ENCODE peak calls at places on chromosome 4, in six cellular contexts. One of them, this sample, is unnamed.

GRCh38 chr4:52869196-52869595 is 7.1 kb downstream of the RASL11B start:
- DNase-seq in lower leg skin: no peak
- DNase-seq in H7: peak; percentile 55
- DNase-seq in OCI-LY7: no peak
- DNase-seq in astrocyte of the spinal cord: peak; percentile 13
- DNase-seq in heart left ventricle: peak; percentile 77
- DNase-seq in this sample: peak; percentile 45

GRCh38 chr4:95979961-95980876 is 140.3 kb downstream of the PDHA2 start:
- DNase-seq in OCI-LY7: no peak
- DNase-seq in lower leg skin: no peak
- DNase-seq in heart left ventricle: no peak
- DNase-seq in H7: no peak
- DNase-seq in astrocyte of the spinal cord: no peak
- DNase-seq in this sample: no peak

GRCh38 chr4:56681158-56681848 is at the start of gene HOPX:
- DNase-seq in astrocyte of the spinal cord: peak; percentile 23
- DNase-seq in OCI-LY7: no peak
- DNase-seq in H7: no peak
- DNase-seq in heart left ventricle: peak; percentile 29
- DNase-seq in lower leg skin: peak; percentile 71
- DNase-seq in this sample: peak; percentile 35

GRCh38 chr4:146252941-146253340 is 38.6 kb downstream of the REELD1 start:
- DNase-seq in heart left ventricle: no peak
- DNase-seq in OCI-LY7: no peak
- DNase-seq in astrocyte of the spinal cord: no peak
- DNase-seq in lower leg skin: no peak
- DNase-seq in H7: no peak
- DNase-seq in this sample: no peak

GRCh38 chr4:37793562-37793961 is 32.9 kb upstream of the PGM2 start:
- DNase-seq in astrocyte of the spinal cord: peak; percentile 2
- DNase-seq in OCI-LY7: peak; percentile 39
- DNase-seq in heart left ventricle: no peak
- DNase-seq in H7: no peak
- DNase-seq in lower leg skin: no peak
- DNase-seq in this sample: peak; percentile 57

GRCh38 chr4:116413222-116413621 is 672.2 kb downstream of the TRAM1L1 start:
- DNase-seq in H7: no peak
- DNase-seq in OCI-LY7: no peak
- DNase-seq in astrocyte of the spinal cord: no peak
- DNase-seq in lower leg skin: no peak
- DNase-seq in heart left ventricle: no peak
- DNase-seq in this sample: no peak

GRCh38 chr4:93730760-93731159 is 97.8 kb upstream of the ATOH1 start:
- DNase-seq in OCI-LY7: no peak
- DNase-seq in lower leg skin: peak; percentile 16
- DNase-seq in H7: no peak
- DNase-seq in heart left ventricle: no peak
- DNase-seq in astrocyte of the spinal cord: no peak
- DNase-seq in this sample: no peak

GRCh38 chr4:176443117-176443516 is 123.4 kb downstream of the SPCS3 start:
- DNase-seq in heart left ventricle: no peak
- DNase-seq in H7: no peak
- DNase-seq in OCI-LY7: no peak
- DNase-seq in astrocyte of the spinal cord: peak; percentile 93
- DNase-seq in lower leg skin: no peak
- DNase-seq in this sample: peak; percentile 86

GRCh38 chr4:103150677-103151076 is 47.5 kb downstream of the CENPE start:
- DNase-seq in lower leg skin: no peak
- DNase-seq in OCI-LY7: no peak
- DNase-seq in H7: no peak
- DNase-seq in heart left ventricle: no peak
- DNase-seq in astrocyte of the spinal cord: no peak
- DNase-seq in this sample: peak; percentile 22

GRCh38 chr4:5157721-5158390 is 106.6 kb downstream of the STK32B start:
- DNase-seq in lower leg skin: no peak
- DNase-seq in H7: no peak
- DNase-seq in astrocyte of the spinal cord: no peak
- DNase-seq in heart left ventricle: no peak
- DNase-seq in OCI-LY7: no peak
- DNase-seq in this sample: no peak

GRCh38 chr4:136737066-136737465 is 795.2 kb downstream of the PCDH18 start:
- DNase-seq in OCI-LY7: no peak
- DNase-seq in H7: no peak
- DNase-seq in astrocyte of the spinal cord: no peak
- DNase-seq in lower leg skin: no peak
- DNase-seq in heart left ventricle: no peak
- DNase-seq in this sample: no peak

GRCh38 chr4:182189107-182189878 is 53.9 kb upstream of the TENM3 start:
- DNase-seq in OCI-LY7: no peak
- DNase-seq in astrocyte of the spinal cord: peak; percentile 91
- DNase-seq in lower leg skin: no peak
- DNase-seq in H7: no peak
- DNase-seq in heart left ventricle: no peak
- DNase-seq in this sample: peak; percentile 65

GRCh38 chr4:111945014-111945413 is 200.2 kb upstream of the FAM241A start:
- DNase-seq in OCI-LY7: no peak
- DNase-seq in heart left ventricle: no peak
- DNase-seq in H7: no peak
- DNase-seq in astrocyte of the spinal cord: peak; percentile 20
- DNase-seq in lower leg skin: no peak
- DNase-seq in this sample: peak; percentile 17

GRCh38 chr4:40586034-40586433 is 43.6 kb downstream of the RBM47 start:
- DNase-seq in heart left ventricle: no peak
- DNase-seq in H7: no peak
- DNase-seq in astrocyte of the spinal cord: no peak
- DNase-seq in lower leg skin: no peak
- DNase-seq in OCI-LY7: no peak
- DNase-seq in this sample: no peak

GRCh38 chr4:76194325-76194724 is 19.3 kb downstream of the SCARB2 start:
- DNase-seq in astrocyte of the spinal cord: peak; percentile 68
- DNase-seq in lower leg skin: no peak
- DNase-seq in H7: no peak
- DNase-seq in OCI-LY7: no peak
- DNase-seq in heart left ventricle: no peak
- DNase-seq in this sample: peak; percentile 97

GRCh38 chr4:175929932-175930331 is 117.9 kb upstream of the GPM6A start:
- DNase-seq in OCI-LY7: no peak
- DNase-seq in astrocyte of the spinal cord: no peak
- DNase-seq in heart left ventricle: no peak
- DNase-seq in H7: no peak
- DNase-seq in lower leg skin: no peak
- DNase-seq in this sample: no peak

GRCh38 chr4:3137908-3138307 is 63.4 kb downstream of the HTT start:
- DNase-seq in astrocyte of the spinal cord: no peak
- DNase-seq in H7: no peak
- DNase-seq in lower leg skin: no peak
- DNase-seq in OCI-LY7: no peak
- DNase-seq in heart left ventricle: no peak
- DNase-seq in this sample: no peak

GRCh38 chr4:100095729-100096595 is 94.3 kb downstream of the DDIT4L start:
- DNase-seq in heart left ventricle: peak; percentile 37
- DNase-seq in astrocyte of the spinal cord: peak; percentile 76
- DNase-seq in H7: no peak
- DNase-seq in OCI-LY7: peak; percentile 53
- DNase-seq in lower leg skin: peak; percentile 71
- DNase-seq in this sample: peak; percentile 80

GRCh38 chr4:136183513-136183912 is 1348.8 kb downstream of the PCDH18 start:
- DNase-seq in OCI-LY7: no peak
- DNase-seq in lower leg skin: no peak
- DNase-seq in H7: no peak
- DNase-seq in astrocyte of the spinal cord: no peak
- DNase-seq in heart left ventricle: no peak
- DNase-seq in this sample: no peak

GRCh38 chr4:22688236-22688635 is 4.5 kb upstream of the GBA3 start:
- DNase-seq in lower leg skin: no peak
- DNase-seq in H7: no peak
- DNase-seq in astrocyte of the spinal cord: peak; percentile 10
- DNase-seq in OCI-LY7: no peak
- DNase-seq in heart left ventricle: no peak
- DNase-seq in this sample: peak; percentile 10

GRCh38 chr4:5753766-5754528 is 42.9 kb downstream of the EVC start:
- DNase-seq in astrocyte of the spinal cord: peak; percentile 89
- DNase-seq in H7: no peak
- DNase-seq in lower leg skin: no peak
- DNase-seq in OCI-LY7: no peak
- DNase-seq in heart left ventricle: no peak
- DNase-seq in this sample: peak; percentile 96

GRCh38 chr4:7777017-7777710 is 162.5 kb downstream of the AFAP1 start:
- DNase-seq in lower leg skin: no peak
- DNase-seq in OCI-LY7: no peak
- DNase-seq in H7: no peak
- DNase-seq in heart left ventricle: no peak
- DNase-seq in astrocyte of the spinal cord: no peak
- DNase-seq in this sample: no peak

GRCh38 chr4:21753084-21753760 is 195.3 kb downstream of the KCNIP4 start:
- DNase-seq in H7: no peak
- DNase-seq in heart left ventricle: no peak
- DNase-seq in astrocyte of the spinal cord: peak; percentile 3
- DNase-seq in OCI-LY7: no peak
- DNase-seq in lower leg skin: no peak
- DNase-seq in this sample: no peak

GRCh38 chr4:56296449-56296990 is 90.8 kb downstream of the AASDH start:
- DNase-seq in H7: peak; percentile 43
- DNase-seq in OCI-LY7: no peak
- DNase-seq in heart left ventricle: no peak
- DNase-seq in lower leg skin: no peak
- DNase-seq in astrocyte of the spinal cord: no peak
- DNase-seq in this sample: peak; percentile 17

GRCh38 chr4:6747690-6748068 is 31.7 kb downstream of the BLOC1S4 start:
- DNase-seq in OCI-LY7: no peak
- DNase-seq in H7: no peak
- DNase-seq in heart left ventricle: no peak
- DNase-seq in astrocyte of the spinal cord: no peak
- DNase-seq in lower leg skin: no peak
- DNase-seq in this sample: no peak

GRCh38 chr4:104866809-104867208 is 279.9 kb upstream of the TET2 start:
- DNase-seq in lower leg skin: no peak
- DNase-seq in astrocyte of the spinal cord: no peak
- DNase-seq in heart left ventricle: no peak
- DNase-seq in OCI-LY7: no peak
- DNase-seq in H7: no peak
- DNase-seq in this sample: no peak

GRCh38 chr4:15164571-15164970 is 162.3 kb downstream of the CPEB2 start:
- DNase-seq in lower leg skin: no peak
- DNase-seq in H7: no peak
- DNase-seq in astrocyte of the spinal cord: no peak
- DNase-seq in heart left ventricle: no peak
- DNase-seq in OCI-LY7: no peak
- DNase-seq in this sample: no peak

GRCh38 chr4:62070291-62070852 is 870.2 kb downstream of the ADGRL3 start:
- DNase-seq in lower leg skin: no peak
- DNase-seq in H7: no peak
- DNase-seq in OCI-LY7: no peak
- DNase-seq in heart left ventricle: no peak
- DNase-seq in astrocyte of the spinal cord: no peak
- DNase-seq in this sample: no peak

GRCh38 chr4:92969650-92970370 is 666.0 kb downstream of the GRID2 start:
- DNase-seq in heart left ventricle: no peak
- DNase-seq in OCI-LY7: no peak
- DNase-seq in astrocyte of the spinal cord: peak; percentile 94
- DNase-seq in lower leg skin: no peak
- DNase-seq in H7: no peak
- DNase-seq in this sample: peak; percentile 95

GRCh38 chr4:88517825-88518224 is 5.8 kb downstream of the PYURF start:
- DNase-seq in OCI-LY7: no peak
- DNase-seq in heart left ventricle: no peak
- DNase-seq in lower leg skin: no peak
- DNase-seq in H7: no peak
- DNase-seq in astrocyte of the spinal cord: no peak
- DNase-seq in this sample: no peak
- H3K4me3 ChIP-seq in OCI-LY7: no peak overlapping the region
- H3K4me3 ChIP-seq in heart left ventricle: no peak overlapping the region
- H3K4me3 ChIP-seq in lower leg skin: no peak overlapping the region
- H3K4me3 ChIP-seq in H7: no peak overlapping the region
- H3K4me3 ChIP-seq in astrocyte of the spinal cord: no peak overlapping the region
- H3K4me3 ChIP-seq in this sample: no peak overlapping the region

GRCh38 chr4:1244978-1245471 is 3.9 kb downstream of the CTBP1 start:
- DNase-seq in OCI-LY7: no peak
- DNase-seq in astrocyte of the spinal cord: no peak
- DNase-seq in lower leg skin: no peak
- DNase-seq in H7: peak; percentile 55
- DNase-seq in heart left ventricle: no peak
- DNase-seq in this sample: no peak

GRCh38 chr4:1247811-1248261 is 1.1 kb downstream of the CTBP1 start:
- DNase-seq in H7: no peak
- DNase-seq in astrocyte of the spinal cord: no peak
- DNase-seq in lower leg skin: no peak
- DNase-seq in heart left ventricle: no peak
- DNase-seq in OCI-LY7: no peak
- DNase-seq in this sample: peak; percentile 24

GRCh38 chr4:1246901-1247810 is 1.8 kb downstream of the CTBP1 start:
- DNase-seq in heart left ventricle: peak; percentile 21
- DNase-seq in OCI-LY7: peak; percentile 24
- DNase-seq in lower leg skin: no peak
- DNase-seq in H7: peak; percentile 82
- DNase-seq in astrocyte of the spinal cord: no peak
- DNase-seq in this sample: no peak

GRCh38 chr4:1245481-1246051 is 3.4 kb downstream of the CTBP1 start:
- DNase-seq in H7: peak; percentile 54
- DNase-seq in heart left ventricle: no peak
- DNase-seq in astrocyte of the spinal cord: no peak
- DNase-seq in lower leg skin: no peak
- DNase-seq in OCI-LY7: no peak
- DNase-seq in this sample: no peak

GRCh38 chr4:1246111-1246881 is 2.6 kb downstream of the CTBP1 start:
- DNase-seq in heart left ventricle: peak; percentile 34
- DNase-seq in H7: peak; percentile 68
- DNase-seq in astrocyte of the spinal cord: no peak
- DNase-seq in OCI-LY7: peak; percentile 56
- DNase-seq in lower leg skin: no peak
- DNase-seq in this sample: no peak
- H3K4me3 ChIP-seq in heart left ventricle: no peak overlapping the region
- H3K4me3 ChIP-seq in H7: no peak overlapping the region
- H3K4me3 ChIP-seq in astrocyte of the spinal cord: peak overlapping the region; percentile 67
- H3K4me3 ChIP-seq in OCI-LY7: peak overlapping the region; percentile 99
- H3K4me3 ChIP-seq in lower leg skin: no peak overlapping the region
- H3K4me3 ChIP-seq in this sample: peak overlapping the region; percentile 74

DNA sequence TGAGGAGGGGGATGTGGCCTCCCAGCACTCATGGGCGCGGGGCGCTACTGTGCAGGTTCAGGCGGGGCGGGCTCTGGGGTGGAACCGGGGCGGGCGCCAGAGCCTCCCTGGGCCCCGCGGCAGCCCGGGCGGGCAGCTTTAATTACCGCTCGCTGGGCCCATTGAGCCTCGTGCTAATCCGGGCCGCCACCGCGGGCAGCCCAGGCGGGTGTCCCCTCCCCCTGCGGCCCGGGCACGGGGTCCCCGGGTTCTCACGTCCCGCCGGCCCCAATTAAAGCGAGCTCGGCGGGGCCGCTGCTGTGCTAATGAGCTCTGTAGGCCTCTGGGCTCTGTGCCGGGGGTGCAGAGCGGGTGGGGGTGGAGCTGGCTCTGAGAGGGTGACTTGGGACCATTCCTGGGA is 22.8 kb upstream of the FGFR3 start:
- DNase-seq in H7: peak; percentile 84
- DNase-seq in heart left ventricle: no peak
- DNase-seq in OCI-LY7: no peak
- DNase-seq in astrocyte of the spinal cord: no peak
- DNase-seq in lower leg skin: no peak
- DNase-seq in this sample: no peak
- H3K4me3 ChIP-seq in H7: no peak overlapping the region
- H3K4me3 ChIP-seq in heart left ventricle: no peak overlapping the region
- H3K4me3 ChIP-seq in OCI-LY7: no peak overlapping the region
- H3K4me3 ChIP-seq in astrocyte of the spinal cord: no peak overlapping the region
- H3K4me3 ChIP-seq in lower leg skin: no peak overlapping the region
- H3K4me3 ChIP-seq in this sample: no peak overlapping the region

GRCh38 chr4:792729-793108 is 33.2 kb downstream of the CPLX1 start:
- DNase-seq in H7: no peak
- DNase-seq in lower leg skin: no peak
- DNase-seq in astrocyte of the spinal cord: no peak
- DNase-seq in OCI-LY7: peak; percentile 68
- DNase-seq in heart left ventricle: no peak
- DNase-seq in this sample: no peak
- H3K4me3 ChIP-seq in H7: no peak overlapping the region
- H3K4me3 ChIP-seq in lower leg skin: no peak overlapping the region
- H3K4me3 ChIP-seq in astrocyte of the spinal cord: no peak overlapping the region
- H3K4me3 ChIP-seq in OCI-LY7: peak overlapping the region; percentile 54
- H3K4me3 ChIP-seq in heart left ventricle: no peak overlapping the region
- H3K4me3 ChIP-seq in this sample: no peak overlapping the region

This sample was measured in fibroblast of pulmonary artery.